ENCODE peak calls at places on chromosomes 1 and 21, in six cellular contexts. Y is HCT116, I is HepG2, C is H1, Z is GM12878, B is K562. A is an unnamed sample. For H3K4me1, the result is how much of the 10 kb centered on the place peaks cover.

GRCh38 chr1:204418174-204419063 is 6.8 kb upstream of the PPP1R15B start:
- DNase-seq in Y (no peak), I (no peak), C (no peak), Z (no peak), B (no peak), A (no peak)

GRCh38 chr1:204421441-204421840 is 9.8 kb upstream of the PPP1R15B start:
- DNase-seq in Y (no peak), I (no peak), C (no peak), Z (no peak), B (no peak), A (no peak)

GRCh38 chr1:205447457-205448415 is 8.1 kb downstream of the BLACAT1 start:
- DNase-seq in Y (no peak), I (no peak), C (no peak), Z (no peak), B (peak), A (peak)

GRCh38 chr1:53341961-53342707 is 14.3 kb upstream of the LRP8 start:
- DNase-seq in Y (no peak), I (no peak), C (no peak), Z (no peak), B (no peak), A (no peak)

GRCh38 chr1:12126781-12127180 is 40.0 kb upstream of the TNFRSF1B start:
- DNase-seq in Y (no peak), I (no peak), C (no peak), Z (no peak), B (no peak), A (no peak)

GRCh38 chr21:16040601-16041000 is 310.8 kb downstream of the USP25 start:
- DNase-seq in Y (no peak), I (peak), C (no peak), Z (no peak), B (no peak), A (no peak)

GRCh38 chr1:48055854-48056253 is 58.7 kb upstream of the TRABD2B start:
- DNase-seq in Y (no peak), I (no peak), C (no peak), Z (no peak), B (no peak), A (no peak)

GRCh38 chr1:48943826-48944225 is 167.1 kb upstream of the BEND5 start:
- DNase-seq in Y (no peak), I (no peak), C (no peak), Z (no peak), B (no peak), A (no peak)

GRCh38 chr1:182206628-182207239 is 145.2 kb upstream of the ZNF648 start:
- DNase-seq in Y (no peak), I (no peak), C (no peak), Z (no peak), B (no peak), A (no peak)

GRCh38 chr1:170663011-170663410 is 920 bp upstream of the PRRX1 start:
- DNase-seq in Y (no peak), I (no peak), C (no peak), Z (no peak), B (no peak), A (no peak)

GRCh38 chr1:208170252-208170651 is 73.9 kb downstream of the PLXNA2 start:
- DNase-seq in Y (no peak), I (no peak), C (no peak), Z (no peak), B (no peak), A (no peak)

GRCh38 chr1:245599413-245600174 is 444.8 kb downstream of the KIF26B start:
- DNase-seq in Y (no peak), I (no peak), C (no peak), Z (no peak), B (no peak), A (no peak)

GRCh38 chr1:95733031-95733430 is 499.0 kb downstream of the RWDD3 start:
- DNase-seq in Y (no peak), I (no peak), C (no peak), Z (no peak), B (no peak), A (no peak)

GRCh38 chr1:42173155-42173933 is 8.8 kb upstream of the GUCA2A start:
- DNase-seq in Y (no peak), I (peak), C (no peak), Z (no peak), B (peak), A (peak)
- TF ChIP-seq ZNF274 in Y (no peak), I (no peak), C (no peak), Z (no peak), B (no peak), A (no peak)

GRCh38 chr1:89927037-89927436 is 67.9 kb upstream of the ZNF326 start:
- DNase-seq in Y (no peak), I (no peak), C (no peak), Z (no peak), B (no peak), A (no peak)
- H3K4me1 ChIP-seq in Y (under half), I (half or more), C (under half), Z (under half), B (under half), A (under half)

GRCh38 chr1:154295408-154296235 is 23.2 kb downstream of the HAX1 start:
- DNase-seq in Y (peak), I (no peak), C (no peak), Z (no peak), B (peak), A (no peak)
- TF ChIP-seq ZNF274 in Y (no peak), I (no peak), C (no peak), Z (no peak), B (no peak), A (no peak)

GRCh38 chr1:154433161-154433681 is 28.1 kb downstream of the IL6R start:
- DNase-seq in Y (peak), I (no peak), C (no peak), Z (no peak), B (no peak), A (no peak)
- H3K4me1 ChIP-seq in Y (under half), I (under half), C (under half), Z (under half), B (under half), A (under half)

DNA sequence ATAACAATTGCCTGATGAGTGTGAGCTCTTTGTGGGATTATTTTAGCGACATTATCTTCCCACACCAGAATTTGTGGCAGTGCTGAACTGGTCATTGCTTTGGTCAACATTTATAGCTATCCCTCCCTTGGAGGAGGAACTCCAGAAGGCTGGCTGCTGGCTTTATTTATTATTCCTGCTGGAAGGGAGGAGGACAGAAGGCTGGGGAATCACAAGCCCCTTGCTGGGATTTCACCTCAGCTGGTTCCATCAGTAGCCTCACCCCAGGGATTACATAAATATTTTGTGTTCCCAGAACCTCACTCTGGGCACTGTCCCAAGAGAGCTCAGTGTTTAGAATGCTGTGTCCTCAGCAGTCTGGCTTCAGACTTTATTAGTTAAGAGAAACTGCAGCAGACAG is 102.8 kb upstream of the C1orf21 start:
- DNase-seq in Y (no peak), I (no peak), C (no peak), Z (no peak), B (no peak), A (no peak)
- TF ChIP-seq ZNF274 in Y (no peak), I (no peak), C (no peak), Z (no peak), B (no peak), A (no peak)

GRCh38 chr1:209400351-209401220 is 182.9 kb upstream of the CAMK1G start:
- DNase-seq in Y (no peak), I (no peak), C (no peak), Z (no peak), B (no peak), A (no peak)

GRCh38 chr1:209404577-209404976 is 178.9 kb upstream of the CAMK1G start:
- DNase-seq in Y (no peak), I (no peak), C (no peak), Z (no peak), B (no peak), A (no peak)

GRCh38 chr1:209405183-209405823 is 178.2 kb upstream of the CAMK1G start:
- DNase-seq in Y (no peak), I (no peak), C (no peak), Z (no peak), B (no peak), A (peak)

GRCh38 chr1:209403921-209404320 is 179.6 kb upstream of the CAMK1G start:
- DNase-seq in Y (peak), I (no peak), C (no peak), Z (no peak), B (no peak), A (no peak)

GRCh38 chr1:209402697-209403096 is 180.8 kb upstream of the CAMK1G start:
- DNase-seq in Y (no peak), I (no peak), C (no peak), Z (no peak), B (no peak), A (no peak)
- H3K4me1 ChIP-seq in Y (under half), I (under half), C (under half), Z (under half), B (under half), A (under half)

DNA sequence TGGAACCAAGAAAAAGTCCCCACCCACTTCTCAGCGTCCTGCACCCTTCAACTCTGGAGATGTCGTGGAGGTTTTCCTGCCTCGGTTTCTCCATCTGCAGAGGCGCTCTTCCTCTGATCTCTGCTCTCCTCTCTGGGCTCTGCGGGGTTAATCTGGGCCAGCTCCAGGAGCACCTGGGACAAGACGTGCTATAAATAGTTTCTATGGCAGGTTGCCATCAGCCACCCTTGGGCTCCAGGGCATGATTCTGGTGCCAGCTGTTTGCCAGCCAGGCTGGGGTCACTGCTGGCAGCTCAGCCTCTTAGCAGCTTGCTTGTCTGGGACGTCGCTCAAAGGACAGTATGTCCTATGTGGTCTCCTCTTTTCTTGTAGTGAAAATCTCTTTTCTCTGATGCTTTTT is 137.1 kb downstream of the ACTL8 start:
- DNase-seq in Y (no peak), I (no peak), C (no peak), Z (no peak), B (no peak), A (no peak)
- TF ChIP-seq ZNF274 in Y (no peak), I (no peak), C (no peak), Z (no peak), B (no peak), A (no peak)